ENCODE peak calls at places on chromosomes 7 and 10, in eight cellular contexts. One of them, this sample, is unnamed.

GRCh38 chr7:106485031-106485551 is 175.9 kb downstream of the CCDC71L start:
- DNase-seq in stomach: no peak
- DNase-seq in A549: no peak
- DNase-seq in K562: no peak
- DNase-seq in transverse colon: no peak
- DNase-seq in upper lobe of left lung: no peak
- DNase-seq in suprapubic skin: no peak
- DNase-seq in ovary: no peak
- DNase-seq in this sample: no peak

GRCh38 chr10:119447421-119447820 is 95.1 kb downstream of the RGS10 start:
- DNase-seq in ovary: no peak
- DNase-seq in transverse colon: no peak
- DNase-seq in upper lobe of left lung: peak
- DNase-seq in A549: no peak
- DNase-seq in stomach: no peak
- DNase-seq in K562: no peak
- DNase-seq in suprapubic skin: no peak
- DNase-seq in this sample: no peak

GRCh38 chr7:94855589-94855988 is 51.8 kb upstream of the PPP1R9A start:
- DNase-seq in stomach: no peak
- DNase-seq in upper lobe of left lung: no peak
- DNase-seq in suprapubic skin: no peak
- DNase-seq in transverse colon: no peak
- DNase-seq in A549: no peak
- DNase-seq in K562: no peak
- DNase-seq in ovary: no peak
- DNase-seq in this sample: no peak

GRCh38 chr7:29239638-29240037 is 45.1 kb downstream of the CHN2 start:
- DNase-seq in K562: peak
- DNase-seq in transverse colon: no peak
- DNase-seq in upper lobe of left lung: no peak
- DNase-seq in suprapubic skin: no peak
- DNase-seq in A549: peak
- DNase-seq in stomach: no peak
- DNase-seq in ovary: no peak
- DNase-seq in this sample: no peak

GRCh38 chr10:104117839-104118323 is 4.1 kb upstream of the SFR1 start:
- DNase-seq in ovary: no peak
- DNase-seq in upper lobe of left lung: no peak
- DNase-seq in stomach: no peak
- DNase-seq in K562: no peak
- DNase-seq in suprapubic skin: no peak
- DNase-seq in A549: peak
- DNase-seq in transverse colon: no peak
- DNase-seq in this sample: no peak

GRCh38 chr10:42953684-42954674 is 122.9 kb upstream of the RET start:
- DNase-seq in K562: no peak
- DNase-seq in ovary: no peak
- DNase-seq in stomach: peak
- DNase-seq in transverse colon: no peak
- DNase-seq in suprapubic skin: peak
- DNase-seq in upper lobe of left lung: no peak
- DNase-seq in A549: no peak
- DNase-seq in this sample: peak

GRCh38 chr10:34327184-34327583 is 487.9 kb downstream of the PARD3 start:
- DNase-seq in K562: no peak
- DNase-seq in stomach: no peak
- DNase-seq in suprapubic skin: no peak
- DNase-seq in A549: no peak
- DNase-seq in transverse colon: no peak
- DNase-seq in ovary: no peak
- DNase-seq in upper lobe of left lung: no peak
- DNase-seq in this sample: no peak

GRCh38 chr10:126902157-126902556 is 3.1 kb upstream of the DOCK1 start:
- DNase-seq in upper lobe of left lung: no peak
- DNase-seq in transverse colon: no peak
- DNase-seq in stomach: no peak
- DNase-seq in A549: peak
- DNase-seq in ovary: no peak
- DNase-seq in K562: no peak
- DNase-seq in suprapubic skin: no peak
- DNase-seq in this sample: no peak

GRCh38 chr7:131764143-131764795 is 207.8 kb upstream of the PODXL start:
- DNase-seq in ovary: no peak
- DNase-seq in upper lobe of left lung: no peak
- DNase-seq in suprapubic skin: no peak
- DNase-seq in A549: no peak
- DNase-seq in K562: no peak
- DNase-seq in transverse colon: no peak
- DNase-seq in stomach: no peak
- DNase-seq in this sample: no peak

GRCh38 chr10:26274391-26274790 is 57.8 kb downstream of the GAD2 start:
- DNase-seq in upper lobe of left lung: no peak
- DNase-seq in ovary: no peak
- DNase-seq in A549: no peak
- DNase-seq in suprapubic skin: no peak
- DNase-seq in transverse colon: no peak
- DNase-seq in K562: no peak
- DNase-seq in stomach: no peak
- DNase-seq in this sample: no peak

GRCh38 chr10:58081353-58081752 is 186.3 kb downstream of the IPMK start:
- DNase-seq in transverse colon: no peak
- DNase-seq in ovary: no peak
- DNase-seq in A549: no peak
- DNase-seq in K562: no peak
- DNase-seq in stomach: no peak
- DNase-seq in upper lobe of left lung: no peak
- DNase-seq in suprapubic skin: no peak
- DNase-seq in this sample: no peak

GRCh38 chr10:72173635-72174296 is 42.0 kb upstream of the ANAPC16 start:
- DNase-seq in suprapubic skin: no peak
- DNase-seq in transverse colon: no peak
- DNase-seq in K562: peak
- DNase-seq in ovary: no peak
- DNase-seq in stomach: no peak
- DNase-seq in A549: peak
- DNase-seq in upper lobe of left lung: no peak
- DNase-seq in this sample: no peak

GRCh38 chr7:129100827-129101166 is 43.7 kb upstream of the TSPAN33 start:
- DNase-seq in transverse colon: no peak
- DNase-seq in ovary: no peak
- DNase-seq in A549: no peak
- DNase-seq in stomach: no peak
- DNase-seq in K562: no peak
- DNase-seq in suprapubic skin: no peak
- DNase-seq in upper lobe of left lung: no peak
- DNase-seq in this sample: no peak

GRCh38 chr10:110067960-110068770 is 60.4 kb downstream of the ADD3 start:
- DNase-seq in K562: peak
- DNase-seq in A549: no peak
- DNase-seq in ovary: no peak
- DNase-seq in transverse colon: no peak
- DNase-seq in suprapubic skin: no peak
- DNase-seq in stomach: no peak
- DNase-seq in upper lobe of left lung: no peak
- DNase-seq in this sample: no peak

GRCh38 chr7:139362302-139362701 is 2.6 kb downstream of the LUC7L2 start:
- DNase-seq in transverse colon: no peak
- DNase-seq in upper lobe of left lung: no peak
- DNase-seq in ovary: no peak
- DNase-seq in A549: no peak
- DNase-seq in K562: peak
- DNase-seq in stomach: no peak
- DNase-seq in suprapubic skin: no peak
- DNase-seq in this sample: no peak

GRCh38 chr10:58853668-58854067 is 322.8 kb upstream of the PHYHIPL start:
- DNase-seq in K562: no peak
- DNase-seq in suprapubic skin: no peak
- DNase-seq in stomach: no peak
- DNase-seq in A549: no peak
- DNase-seq in transverse colon: no peak
- DNase-seq in upper lobe of left lung: no peak
- DNase-seq in ovary: no peak
- DNase-seq in this sample: no peak

GRCh38 chr10:36493511-36493880 is 631.9 kb upstream of the ANKRD30A start:
- DNase-seq in transverse colon: no peak
- DNase-seq in upper lobe of left lung: no peak
- DNase-seq in stomach: no peak
- DNase-seq in A549: no peak
- DNase-seq in suprapubic skin: no peak
- DNase-seq in ovary: no peak
- DNase-seq in K562: no peak
- DNase-seq in this sample: no peak

GRCh38 chr7:128427289-128427891 is 17.6 kb upstream of the IMPDH1 start:
- DNase-seq in stomach: peak
- DNase-seq in A549: peak
- DNase-seq in transverse colon: no peak
- DNase-seq in suprapubic skin: no peak
- DNase-seq in K562: peak
- DNase-seq in ovary: peak
- DNase-seq in upper lobe of left lung: no peak
- DNase-seq in this sample: no peak

GRCh38 chr10:79007843-79008319 is 60.9 kb upstream of the ZMIZ1 start:
- DNase-seq in A549: no peak
- DNase-seq in transverse colon: no peak
- DNase-seq in K562: no peak
- DNase-seq in upper lobe of left lung: no peak
- DNase-seq in suprapubic skin: no peak
- DNase-seq in stomach: no peak
- DNase-seq in ovary: no peak
- DNase-seq in this sample: no peak

GRCh38 chr10:130935051-130935450 is 376.5 kb downstream of the TCERG1L start:
- DNase-seq in transverse colon: no peak
- DNase-seq in suprapubic skin: no peak
- DNase-seq in stomach: no peak
- DNase-seq in A549: peak
- DNase-seq in K562: peak
- DNase-seq in upper lobe of left lung: no peak
- DNase-seq in ovary: peak
- DNase-seq in this sample: no peak

GRCh38 chr10:58531084-58531695 is 18.5 kb downstream of the BICC1 start:
- DNase-seq in transverse colon: peak
- DNase-seq in upper lobe of left lung: no peak
- DNase-seq in K562: peak
- DNase-seq in suprapubic skin: no peak
- DNase-seq in A549: peak
- DNase-seq in stomach: peak
- DNase-seq in ovary: no peak
- DNase-seq in this sample: peak

GRCh38 chr7:33185786-33186185 is 56.4 kb downstream of the BBS9 start:
- DNase-seq in A549: peak
- DNase-seq in stomach: no peak
- DNase-seq in transverse colon: no peak
- DNase-seq in upper lobe of left lung: no peak
- DNase-seq in K562: peak
- DNase-seq in ovary: no peak
- DNase-seq in suprapubic skin: no peak
- DNase-seq in this sample: no peak
- TF ChIP-seq EP300 in A549: no peak
- TF ChIP-seq EP300 in stomach: no peak
- TF ChIP-seq EP300 in transverse colon: no peak
- TF ChIP-seq EP300 in upper lobe of left lung: no peak
- TF ChIP-seq EP300 in K562: no peak
- TF ChIP-seq EP300 in ovary: no peak
- TF ChIP-seq EP300 in suprapubic skin: no peak
- TF ChIP-seq EP300 in this sample: no peak

DNA sequence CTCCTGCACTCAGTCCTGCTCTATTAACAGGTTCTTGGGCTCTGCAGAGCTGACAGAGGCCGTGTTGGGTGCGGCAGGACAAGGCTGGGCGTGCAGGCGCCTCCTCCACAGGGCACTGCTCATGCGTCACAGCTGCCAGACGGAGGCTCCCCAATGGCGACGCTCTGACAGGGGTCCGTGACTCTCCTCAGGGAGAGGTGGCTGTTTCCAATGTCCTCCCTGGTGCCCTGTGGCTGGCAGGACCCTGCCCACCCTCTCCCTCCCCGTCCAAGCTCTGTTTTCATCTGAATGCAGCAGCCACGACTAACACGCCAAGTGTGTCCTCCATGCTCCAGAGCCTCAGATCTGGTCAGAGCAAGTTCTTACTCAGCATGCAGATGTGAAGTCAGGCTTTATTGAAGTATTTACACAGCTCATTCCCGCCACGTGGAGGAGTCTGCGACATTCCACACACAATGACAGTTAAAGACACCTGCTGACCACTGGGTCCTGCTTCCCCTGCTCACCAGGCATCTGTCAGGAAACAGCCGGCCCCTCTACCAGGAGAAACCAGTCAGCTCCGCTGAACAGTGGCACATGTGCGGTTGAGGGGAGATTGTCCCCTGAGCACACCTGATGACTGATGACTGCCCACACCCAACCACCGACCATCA is 116.7 kb downstream of the VIPR2 start:
- DNase-seq in suprapubic skin: peak
- DNase-seq in transverse colon: peak
- DNase-seq in ovary: no peak
- DNase-seq in upper lobe of left lung: no peak
- DNase-seq in stomach: peak
- DNase-seq in K562: no peak
- DNase-seq in A549: no peak
- DNase-seq in this sample: peak
- TF ChIP-seq EP300 in suprapubic skin: no peak
- TF ChIP-seq EP300 in transverse colon: no peak
- TF ChIP-seq EP300 in ovary: no peak
- TF ChIP-seq EP300 in upper lobe of left lung: no peak
- TF ChIP-seq EP300 in stomach: no peak
- TF ChIP-seq EP300 in K562: no peak
- TF ChIP-seq EP300 in A549: no peak
- TF ChIP-seq EP300 in this sample: no peak

GRCh38 chr10:112307631-112308502 is 24.7 kb downstream of the TECTB start:
- DNase-seq in stomach: peak
- DNase-seq in A549: peak
- DNase-seq in upper lobe of left lung: no peak
- DNase-seq in K562: peak
- DNase-seq in ovary: no peak
- DNase-seq in transverse colon: peak
- DNase-seq in suprapubic skin: no peak
- DNase-seq in this sample: no peak
- TF ChIP-seq EP300 in stomach: no peak
- TF ChIP-seq EP300 in A549: no peak
- TF ChIP-seq EP300 in upper lobe of left lung: no peak
- TF ChIP-seq EP300 in K562: no peak
- TF ChIP-seq EP300 in ovary: no peak
- TF ChIP-seq EP300 in transverse colon: no peak
- TF ChIP-seq EP300 in suprapubic skin: no peak
- TF ChIP-seq EP300 in this sample: no peak

DNA sequence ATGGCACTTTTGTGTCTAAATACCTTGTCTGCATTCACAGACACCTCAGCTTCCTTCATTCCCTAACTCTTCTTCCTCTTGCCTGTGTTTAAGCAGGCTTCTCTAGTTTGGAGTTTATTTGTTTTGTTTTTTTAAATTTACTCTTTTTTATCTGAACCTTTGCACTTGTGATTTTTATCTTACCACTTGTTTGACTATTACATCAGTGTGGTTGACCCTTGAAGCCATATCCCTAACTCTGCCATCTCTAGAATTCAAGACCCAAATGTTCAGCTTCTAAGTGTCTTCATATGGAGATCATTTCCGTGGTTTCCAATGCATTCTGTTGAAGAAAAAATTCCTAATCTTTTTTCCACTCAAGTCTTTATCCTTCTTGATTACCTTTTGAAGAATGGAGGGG is 233.3 kb downstream of the KIAA1217 start:
- DNase-seq in A549: no peak
- DNase-seq in transverse colon: no peak
- DNase-seq in ovary: no peak
- DNase-seq in upper lobe of left lung: no peak
- DNase-seq in stomach: no peak
- DNase-seq in suprapubic skin: no peak
- DNase-seq in K562: no peak
- DNase-seq in this sample: no peak
- TF ChIP-seq EP300 in A549: no peak
- TF ChIP-seq EP300 in transverse colon: no peak
- TF ChIP-seq EP300 in ovary: no peak
- TF ChIP-seq EP300 in upper lobe of left lung: no peak
- TF ChIP-seq EP300 in stomach: no peak
- TF ChIP-seq EP300 in suprapubic skin: no peak
- TF ChIP-seq EP300 in K562: no peak
- TF ChIP-seq EP300 in this sample: no peak

This sample was measured in sigmoid colon.